ENCODE peak calls at places on chromosomes 12 and 14, in eight cellular contexts. D is HepG2, L is transverse colon, B is Peyer's patch, T is A549, E is vagina, A is gastrocnemius medialis, C is breast epithelium. H is an unnamed sample.

GRCh38 chr12:6200266-6201198 is at the start of gene CD9:
- DNase-seq in D (no peak), L (peak), B (peak), T (peak), E (no peak), A (peak), C (peak), H (peak)

GRCh38 chr12:2198088-2198501 is 145.3 kb downstream of the CACNA1C start:
- DNase-seq in D (no peak), L (no peak), B (no peak), T (no peak), E (no peak), A (no peak), C (no peak), H (no peak)

GRCh38 chr14:47040490-47040889 is 388.9 kb upstream of the RPL10L start:
- DNase-seq in D (peak), L (no peak), B (no peak), T (no peak), E (no peak), A (no peak), C (no peak), H (no peak)

GRCh38 chr14:64217747-64218146 is 76.4 kb downstream of the ESR2 start:
- DNase-seq in D (no peak), L (no peak), B (no peak), T (no peak), E (no peak), A (no peak), C (no peak), H (no peak)

GRCh38 chr12:1830981-1831930 is 10.9 kb downstream of the LRTM2 start:
- DNase-seq in D (peak), L (peak), B (no peak), T (no peak), E (no peak), A (peak), C (peak), H (peak)

GRCh38 chr12:127145929-127146789 is 1120.8 kb upstream of the TMEM132C start:
- DNase-seq in D (no peak), L (peak), B (peak), T (peak), E (no peak), A (peak), C (no peak), H (peak)

GRCh38 chr14:93007225-93007997 is 84.5 kb downstream of the CHGA start:
- DNase-seq in D (no peak), L (peak), B (peak), T (peak), E (no peak), A (peak), C (no peak), H (no peak)

GRCh38 chr12:106914796-106915634 is 40.7 kb upstream of the TMEM263 start:
- DNase-seq in D (no peak), L (no peak), B (no peak), T (no peak), E (no peak), A (no peak), C (no peak), H (no peak)

GRCh38 chr12:131944601-131945251 is 5.0 kb upstream of the EP400 start:
- DNase-seq in D (no peak), L (peak), B (no peak), T (no peak), E (no peak), A (no peak), C (peak), H (peak)
- TF ChIP-seq POLR2A in D (no peak), L (no peak), B (no peak), T (peak), E (no peak), A (no peak), C (no peak), H (no peak)

GRCh38 chr12:65672441-65672840 is 151.8 kb upstream of the HMGA2 start:
- DNase-seq in D (no peak), L (no peak), B (no peak), T (no peak), E (no peak), A (no peak), C (no peak), H (no peak)

GRCh38 chr12:65668981-65669695 is 155.1 kb upstream of the HMGA2 start:
- DNase-seq in D (no peak), L (no peak), B (no peak), T (no peak), E (no peak), A (no peak), C (no peak), H (no peak)

GRCh38 chr12:65667932-65668331 is 156.4 kb upstream of the HMGA2 start:
- DNase-seq in D (no peak), L (no peak), B (no peak), T (no peak), E (no peak), A (no peak), C (no peak), H (no peak)

GRCh38 chr12:65673291-65673690 is 151.0 kb upstream of the HMGA2 start:
- DNase-seq in D (no peak), L (no peak), B (no peak), T (no peak), E (no peak), A (no peak), C (no peak), H (no peak)

DNA sequence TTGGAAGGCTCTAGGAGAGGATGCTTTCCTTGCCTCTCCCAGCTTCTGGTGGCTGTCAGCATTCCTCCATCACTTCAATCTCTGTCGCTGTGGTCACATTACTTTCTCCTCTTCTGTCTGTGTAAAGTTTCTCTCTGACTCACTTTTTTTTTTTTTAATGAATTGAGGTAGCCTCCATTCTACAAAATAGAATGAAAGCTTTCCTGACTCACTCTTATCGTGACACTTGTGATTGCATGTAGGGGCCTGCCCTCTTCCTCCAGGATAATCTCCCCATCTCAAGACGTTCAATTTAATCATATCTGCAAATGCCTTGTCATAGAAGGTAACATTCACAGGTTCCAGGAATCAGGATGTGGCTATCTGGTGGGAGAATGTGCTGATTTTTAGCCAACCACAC is 153.5 kb upstream of the HMGA2 start:
- DNase-seq in D (no peak), L (no peak), B (no peak), T (no peak), E (no peak), A (no peak), C (no peak), H (no peak)
- H3K27ac ChIP-seq in D (no peak), L (no peak), B (no peak), T (no peak), E (no peak), A (no peak), C (no peak), H (no peak)

GRCh38 chr12:100877776-100878175 is 83.2 kb downstream of the ANO4 start:
- DNase-seq in D (no peak), L (no peak), B (no peak), T (peak), E (no peak), A (no peak), C (no peak), H (no peak)
- TF ChIP-seq CTCF in D (no peak), L (peak), B (no peak), T (no peak), E (no peak), A (no peak), C (no peak), H (no peak)

DNA sequence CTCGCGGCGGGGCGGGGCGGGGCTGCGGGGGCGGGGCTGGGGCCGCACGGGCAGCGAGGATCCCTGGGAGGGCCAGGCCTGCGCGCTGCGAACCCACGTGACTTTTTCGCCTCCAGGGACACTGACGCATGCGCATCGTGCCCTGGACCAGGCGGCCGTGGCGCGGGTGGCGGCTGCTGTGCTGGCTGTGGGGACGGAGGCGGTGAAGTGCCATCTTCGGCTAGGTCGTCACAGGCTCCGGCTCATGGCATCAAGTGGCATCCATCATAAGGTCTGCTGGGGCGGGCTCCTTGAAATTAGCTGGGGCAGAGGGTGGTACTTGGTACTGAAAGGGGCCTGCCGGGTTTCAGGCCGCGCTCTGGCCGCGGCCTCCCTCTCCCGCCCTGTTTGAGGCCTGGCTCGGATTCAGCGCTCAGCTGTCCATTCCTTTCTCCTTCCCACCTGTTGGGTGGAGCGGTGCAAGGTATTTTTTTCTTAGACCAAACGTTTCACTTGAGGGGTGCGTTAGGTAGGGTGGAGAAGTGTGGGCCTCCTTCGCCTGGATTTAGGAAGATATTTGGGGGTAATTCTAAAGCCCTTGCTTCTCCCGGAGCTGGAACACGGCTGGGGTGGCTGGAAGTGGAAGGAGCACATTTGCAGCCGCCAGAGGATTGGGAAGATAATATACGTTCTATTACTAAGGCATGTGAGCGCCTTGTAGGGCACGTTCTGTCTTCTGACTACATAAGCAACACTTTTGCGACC is at the start of gene PRPF39:
- DNase-seq in D (peak), L (peak), B (peak), T (peak), E (peak), A (peak), C (peak), H (peak)
- TF ChIP-seq POLR2A in D (peak), L (peak), B (peak), T (peak), E (no peak), A (peak), C (peak), H (peak)

GRCh38 chr12:26121323-26121740 is 3.5 kb downstream of the BHLHE41 start:
- DNase-seq in D (no peak), L (no peak), B (no peak), T (no peak), E (no peak), A (no peak), C (no peak), H (no peak)
- H3K27ac ChIP-seq in D (no peak), L (peak), B (peak), T (no peak), E (peak), A (peak), C (peak), H (peak)

GRCh38 chr12:108177131-108177530 is 48.0 kb downstream of the WSCD2 start:
- DNase-seq in D (no peak), L (no peak), B (no peak), T (no peak), E (no peak), A (no peak), C (no peak), H (no peak)

GRCh38 chr12:108174641-108175040 is 45.6 kb downstream of the WSCD2 start:
- DNase-seq in D (no peak), L (no peak), B (no peak), T (no peak), E (no peak), A (no peak), C (no peak), H (no peak)

GRCh38 chr12:108173892-108174291 is 44.8 kb downstream of the WSCD2 start:
- DNase-seq in D (no peak), L (no peak), B (no peak), T (no peak), E (no peak), A (no peak), C (no peak), H (no peak)

GRCh38 chr12:108175310-108175709 is 46.2 kb downstream of the WSCD2 start:
- DNase-seq in D (no peak), L (no peak), B (no peak), T (no peak), E (no peak), A (no peak), C (no peak), H (no peak)

DNA sequence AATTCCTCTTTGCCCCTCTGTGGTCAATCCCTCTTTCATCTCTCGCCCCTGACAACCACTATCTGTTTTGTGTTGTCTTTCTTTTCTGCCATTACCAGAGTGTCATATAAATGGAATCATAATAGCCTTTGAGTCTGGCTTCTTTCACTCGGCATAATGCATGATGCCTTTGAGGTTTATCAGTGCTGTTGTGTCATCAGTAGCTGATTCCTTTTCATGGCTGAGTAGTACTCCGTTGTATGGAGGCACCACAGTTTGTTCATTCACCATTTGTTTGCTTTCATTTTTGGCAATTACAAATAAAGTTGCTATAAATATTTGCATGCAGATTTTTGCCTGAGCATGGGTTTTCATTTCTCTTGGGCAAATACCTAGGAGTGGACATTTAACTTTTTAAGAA is 47.2 kb downstream of the WSCD2 start:
- DNase-seq in D (no peak), L (no peak), B (no peak), T (no peak), E (no peak), A (no peak), C (no peak), H (no peak)
- TF ChIP-seq CTCF in D (no peak), L (no peak), B (no peak), T (no peak), E (no peak), A (no peak), C (no peak), H (no peak)

GRCh38 chr14:24365600-24366374 is 2.2 kb upstream of the NFATC4 start:
- DNase-seq in D (peak), L (peak), B (peak), T (peak), E (peak), A (peak), C (peak), H (peak)

GRCh38 chr14:24367506-24368214 is at the start of gene NFATC4:
- DNase-seq in D (peak), L (peak), B (peak), T (no peak), E (peak), A (peak), C (peak), H (peak)

GRCh38 chr14:24368215-24368561 is 204 bp downstream of the NFATC4 start:
- DNase-seq in D (no peak), L (no peak), B (peak), T (no peak), E (no peak), A (no peak), C (no peak), H (no peak)

GRCh38 chr14:24366375-24366663 is 1.7 kb upstream of the NFATC4 start:
- DNase-seq in D (no peak), L (no peak), B (no peak), T (no peak), E (no peak), A (no peak), C (no peak), H (no peak)

DNA sequence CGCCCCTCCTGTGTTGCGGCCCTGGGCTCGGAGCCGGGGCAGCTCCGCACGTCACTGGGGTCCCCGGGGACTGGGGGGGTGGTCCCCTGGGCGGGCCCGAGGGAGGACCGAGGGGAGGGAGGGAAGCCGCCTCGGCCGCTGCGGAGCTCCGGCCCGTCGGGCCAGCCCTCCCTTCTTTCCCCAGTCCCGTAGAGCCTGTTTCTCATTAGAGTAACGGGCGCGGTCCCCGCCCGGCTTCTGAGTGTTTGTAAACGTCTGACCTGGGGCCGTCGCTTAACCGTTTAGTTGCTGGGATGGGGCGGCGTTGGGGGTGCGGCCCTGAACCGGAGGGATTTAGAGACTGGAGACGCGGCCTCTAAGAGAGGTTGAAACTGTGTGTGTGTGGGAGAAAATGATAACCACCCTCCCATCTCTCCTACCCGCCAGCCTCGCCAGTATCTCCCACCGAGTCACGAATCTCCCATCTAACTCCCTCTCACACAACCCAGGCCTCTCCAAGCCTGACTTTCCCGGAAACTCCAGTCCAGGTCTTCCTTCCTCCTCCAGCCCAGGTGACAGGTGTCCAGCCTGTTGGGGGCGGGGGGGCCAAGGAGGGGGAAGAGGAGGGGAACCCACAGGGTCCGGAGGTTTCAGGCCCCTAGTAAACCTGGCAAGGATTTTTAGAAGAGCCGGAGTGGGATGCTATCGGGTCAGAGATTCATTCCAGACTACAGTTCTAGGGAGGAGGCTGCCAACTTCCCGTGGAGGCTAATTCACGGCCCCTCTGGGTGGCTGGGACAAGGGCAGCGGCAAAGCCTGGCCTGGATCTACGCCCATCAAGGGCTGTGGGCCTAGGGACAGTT is 1.1 kb upstream of the NFATC4 start:
- DNase-seq in D (peak), L (peak), B (peak), T (peak), E (peak), A (peak), C (peak), H (peak)
- TF ChIP-seq POLR2A in D (no peak), L (peak), B (peak), T (no peak), E (no peak), A (no peak), C (peak), H (peak)

H was measured in body of pancreas.